ENCODE peak calls at places on chromosomes 1 and 21, in nine cellular contexts. B is epithelial cell of esophagus; K is fibroblast of mammary gland; O is mammary epithelial cell; C is foreskin fibroblast; R is fibroblast of lung; G is heart left ventricle; L is CD8-positive, alpha-beta T cell; X is NB4. A is an unnamed sample.

GRCh38 chr21:26887241-26887640 is 42.0 kb upstream of the ADAMTS1 start:
- DNase-seq in R (peak), L (no peak), B (no peak), O (no peak), X (no peak), K (peak), G (no peak), C (peak), A (no peak)

GRCh38 chr1:59025898-59026426 is 242.1 kb upstream of the JUN start:
- DNase-seq in L (no peak), O (no peak), R (peak), K (peak), X (no peak), G (no peak), B (no peak), C (peak), A (peak)

GRCh38 chr21:45538381-45539045 is 3.7 kb downstream of the SLC19A1 start:
- DNase-seq in K (no peak), X (no peak), L (no peak), C (no peak), O (no peak), R (no peak), G (no peak), B (no peak), A (peak)

GRCh38 chr21:9839011-9839661 is 682.2 kb upstream of the TPTE start:
- DNase-seq in R (no peak), G (no peak), L (no peak), X (peak), C (no peak), K (no peak), O (no peak), B (no peak), A (no peak)

GRCh38 chr1:47178665-47179022 is 11.2 kb downstream of the PDZK1IP1 start:
- DNase-seq in O (no peak), L (no peak), R (no peak), G (no peak), K (no peak), B (no peak), X (no peak), C (no peak), A (no peak)

GRCh38 chr1:8396912-8397406 is 79.0 kb downstream of the SLC45A1 start:
- DNase-seq in C (peak), L (no peak), O (peak), R (peak), K (peak), X (no peak), G (no peak), B (peak), A (peak)

GRCh38 chr1:219298581-219299148 is 125.0 kb downstream of the LYPLAL1 start:
- DNase-seq in L (no peak), X (no peak), R (peak), G (no peak), C (no peak), B (no peak), O (no peak), K (peak), A (no peak)

GRCh38 chr1:51086496-51087271 is 15.3 kb upstream of the C1orf185 start:
- DNase-seq in O (no peak), K (no peak), R (no peak), X (no peak), C (no peak), G (no peak), L (no peak), B (no peak), A (no peak)

GRCh38 chr1:77250126-77250525 is 30.9 kb upstream of the PIGK start:
- DNase-seq in B (no peak), L (no peak), G (no peak), C (no peak), O (no peak), X (no peak), K (no peak), R (no peak), A (no peak)

GRCh38 chr1:17755120-17755519 is at the start of gene ACTL8:
- DNase-seq in R (no peak), C (no peak), B (no peak), G (no peak), X (peak), O (no peak), K (no peak), L (no peak), A (no peak)

GRCh38 chr1:205245096-205245495 is 17.4 kb downstream of the TMCC2 start:
- DNase-seq in L (no peak), X (no peak), B (no peak), O (no peak), C (no peak), G (no peak), K (no peak), R (no peak), A (no peak)

GRCh38 chr1:115676498-115677171 is 34.9 kb downstream of the VANGL1 start:
- DNase-seq in B (peak), R (peak), C (no peak), L (no peak), G (no peak), X (no peak), K (no peak), O (peak), A (no peak)

GRCh38 chr1:64881281-64881680 is 85.1 kb downstream of the JAK1 start:
- DNase-seq in R (peak), B (peak), C (peak), K (peak), O (peak), L (no peak), G (no peak), X (no peak), A (no peak)

GRCh38 chr1:26994020-26994745 is 691 bp downstream of the TRNP1 start:
- DNase-seq in G (no peak), K (no peak), B (no peak), L (no peak), O (no peak), R (no peak), C (peak), X (peak), A (no peak)

GRCh38 chr1:43388021-43388575 is 1.5 kb downstream of the MED8 start:
- DNase-seq in K (peak), X (no peak), B (peak), O (peak), R (peak), C (no peak), G (no peak), L (no peak), A (no peak)

GRCh38 chr1:48016526-48016925 is 19.3 kb upstream of the TRABD2B start:
- DNase-seq in O (no peak), R (no peak), C (no peak), K (no peak), B (no peak), X (no peak), G (no peak), L (no peak), A (peak)

GRCh38 chr1:96236156-96236739 is 485.3 kb upstream of the PTBP2 start:
- DNase-seq in C (peak), B (peak), X (peak), R (peak), G (no peak), O (peak), L (no peak), K (peak), A (no peak)

GRCh38 chr1:75937034-75937433 is 4.8 kb upstream of the ASB17 start:
- DNase-seq in O (peak), L (no peak), G (no peak), R (peak), K (peak), C (peak), B (no peak), X (no peak), A (no peak)

GRCh38 chr1:182833271-182833670 is 5.9 kb upstream of the DHX9 start:
- DNase-seq in O (peak), R (peak), L (no peak), G (no peak), B (peak), K (peak), C (peak), X (no peak), A (no peak)

DNA sequence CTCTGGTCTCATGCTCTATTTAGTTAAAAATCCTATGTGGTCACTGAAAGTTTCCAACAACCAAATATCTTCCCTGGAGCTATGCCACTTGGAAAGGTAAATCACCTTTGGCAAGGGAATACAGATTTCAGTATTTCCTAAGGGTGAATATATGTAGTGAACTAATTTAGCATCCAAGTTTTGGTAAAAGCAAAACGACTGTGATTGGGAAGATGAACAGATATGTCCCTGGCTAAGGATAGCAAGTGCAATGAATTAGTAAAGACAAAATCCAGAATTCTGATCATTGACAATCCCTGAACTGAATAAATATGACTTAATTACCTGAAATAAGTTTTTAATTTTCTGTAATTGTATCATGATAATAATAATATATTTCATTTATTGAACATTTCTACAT is at the start of gene OR2T33:
- DNase-seq in C (no peak), G (no peak), B (no peak), X (no peak), L (no peak), K (no peak), O (no peak), R (no peak), A (no peak)
- H3K4me3 ChIP-seq in C (no peak), G (no peak), B (no peak), X (no peak), L (no peak), K (no peak), O (no peak), R (no peak), A (no peak)

DNA sequence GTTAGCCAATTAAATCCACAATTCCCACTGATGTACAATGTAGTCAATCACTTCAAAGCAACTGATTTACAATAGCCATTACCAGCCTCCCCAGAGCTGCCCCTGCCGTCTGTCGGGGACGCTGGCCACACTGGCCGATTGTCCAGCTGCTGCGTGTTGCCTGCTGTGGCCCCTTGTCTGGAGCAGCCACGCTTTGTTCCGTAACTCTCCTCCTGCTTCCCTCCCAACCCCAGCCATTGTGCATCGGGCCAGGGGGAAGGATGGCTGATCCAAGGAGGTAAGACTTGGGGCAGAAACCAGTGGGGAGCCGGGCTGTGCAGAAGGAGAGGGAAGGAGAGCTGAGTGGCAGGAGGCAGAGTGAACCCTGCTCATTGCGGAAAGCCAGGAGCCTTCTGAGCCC is 83.6 kb upstream of the LYST start:
- DNase-seq in R (no peak), C (no peak), K (no peak), G (no peak), X (no peak), O (no peak), L (no peak), B (no peak), A (no peak)
- H3K4me3 ChIP-seq in R (no peak), C (no peak), K (no peak), G (no peak), X (no peak), O (no peak), L (no peak), B (no peak), A (no peak)

GRCh38 chr1:226677121-226678020 is 61.7 kb downstream of the ITPKB start:
- DNase-seq in B (peak), L (peak), R (peak), C (peak), K (peak), G (peak), O (peak), X (peak), A (peak)

GRCh38 chr1:226676381-226676780 is 62.7 kb downstream of the ITPKB start:
- DNase-seq in C (no peak), B (no peak), R (peak), G (no peak), O (no peak), X (no peak), K (peak), L (no peak), A (no peak)

GRCh38 chr1:226672217-226672838 is 66.8 kb downstream of the ITPKB start:
- DNase-seq in O (no peak), C (no peak), L (no peak), R (no peak), X (no peak), B (peak), G (no peak), K (no peak), A (no peak)

GRCh38 chr1:226675720-226676357 is 63.2 kb downstream of the ITPKB start:
- DNase-seq in L (no peak), R (no peak), O (no peak), G (no peak), C (no peak), B (no peak), K (no peak), X (no peak), A (no peak)

DNA sequence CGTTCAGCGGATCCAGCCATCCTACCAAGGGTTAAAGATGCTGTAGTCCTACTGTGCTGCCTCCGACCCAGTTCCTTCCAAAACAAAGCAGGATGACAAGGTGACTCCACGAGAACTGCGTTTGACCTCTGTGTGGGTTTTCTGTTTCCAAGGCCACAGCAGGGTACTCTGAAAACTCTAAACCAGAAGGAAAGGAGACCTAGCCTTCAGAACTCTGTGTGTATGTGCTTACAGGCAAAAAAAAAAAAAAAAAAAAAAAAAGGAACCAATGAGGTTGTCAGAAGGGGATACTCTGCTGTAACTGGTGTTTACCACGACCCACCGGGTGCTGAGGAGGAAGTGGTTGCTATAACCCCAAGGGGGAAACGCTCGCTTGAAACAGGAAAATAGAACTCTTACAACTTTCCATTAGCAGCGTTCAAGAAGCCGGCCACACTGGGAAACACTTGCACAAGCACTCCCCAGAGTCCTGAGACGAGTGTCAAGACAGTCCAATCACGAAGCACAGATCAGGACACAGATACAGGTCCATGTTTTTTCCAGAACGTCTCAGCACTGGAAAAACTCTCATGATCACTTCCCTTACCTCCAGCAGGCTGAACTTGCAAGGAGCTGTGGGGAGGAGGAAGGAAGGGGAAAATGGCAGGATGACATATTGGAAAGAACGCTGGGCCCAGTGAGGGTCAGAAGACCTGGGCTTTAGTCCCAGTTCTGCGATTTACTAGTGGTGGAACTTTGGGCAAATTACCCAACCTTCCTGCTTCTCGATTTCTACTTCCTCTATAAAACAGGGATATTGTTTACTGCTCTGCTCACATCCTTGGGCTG is 64.0 kb downstream of the ITPKB start:
- DNase-seq in X (peak), C (no peak), R (no peak), B (no peak), K (no peak), O (no peak), L (peak), G (peak), A (no peak)
- H3K4me3 ChIP-seq in X (peak), C (no peak), R (no peak), B (no peak), K (no peak), O (no peak), L (peak), G (no peak), A (no peak)

GRCh38 chr1:151549199-151549598 is 9.1 kb downstream of the TUFT1 start:
- DNase-seq in R (peak), B (no peak), K (no peak), L (no peak), O (no peak), X (no peak), C (peak), G (no peak), A (no peak)
- H3K4me3 ChIP-seq in R (no peak), B (no peak), K (no peak), L (no peak), O (no peak), X (no peak), C (no peak), G (no peak), A (no peak)

DNA sequence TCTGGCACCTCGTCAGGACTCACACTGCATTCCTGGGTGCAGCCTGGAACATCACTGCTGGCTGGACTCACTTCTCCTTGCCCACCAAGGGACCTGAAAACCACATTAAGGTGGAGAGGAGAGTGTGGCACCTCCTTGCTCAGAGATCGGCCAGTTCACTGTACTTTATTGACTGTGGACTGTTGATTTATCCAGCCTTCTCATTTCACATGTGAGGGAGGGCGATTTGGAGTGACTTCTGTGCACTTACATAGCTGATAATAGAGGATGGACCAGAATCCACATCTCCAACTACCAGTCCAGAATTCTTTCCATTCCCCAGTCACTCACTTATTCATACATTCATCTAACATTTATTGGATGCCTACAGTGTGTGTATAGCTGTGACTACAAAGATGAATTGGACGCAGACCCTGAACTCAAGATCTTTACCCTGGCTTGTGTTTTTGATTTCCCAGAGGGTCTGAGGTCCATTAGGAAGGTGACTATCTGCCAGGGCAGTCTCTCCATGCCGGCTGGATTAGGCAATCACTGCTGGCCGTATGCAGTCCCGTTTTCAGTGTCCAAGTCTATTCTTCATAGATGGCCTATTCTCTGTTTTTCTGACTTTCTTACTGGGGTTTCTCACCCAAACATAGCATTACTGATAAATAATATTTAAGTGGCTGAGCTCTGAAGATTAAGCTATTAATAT is 233.5 kb upstream of the SGIP1 start:
- DNase-seq in B (no peak), X (no peak), K (no peak), O (no peak), R (no peak), G (no peak), C (peak), L (no peak), A (no peak)
- H3K4me3 ChIP-seq in B (no peak), X (no peak), K (no peak), O (no peak), R (no peak), G (no peak), C (no peak), L (no peak), A (no peak)